ENCODE peak calls at places on chromosomes 4 and X, in six cellular contexts. One of them, this sample, is unnamed.

GRCh38 chrX:94389044-94389443 is 715.0 kb downstream of the FAM133A start:
- DNase-seq in bronchial epithelial cell: no peak
- DNase-seq in ascending aorta: no peak
- DNase-seq in BE2C: no peak
- DNase-seq in AG04450: no peak
- DNase-seq in HL-60: no peak
- DNase-seq in this sample: no peak

GRCh38 chr4:26590639-26591038 is 6.8 kb downstream of the TBC1D19 start:
- DNase-seq in HL-60: no peak
- DNase-seq in ascending aorta: no peak
- DNase-seq in AG04450: no peak
- DNase-seq in BE2C: no peak
- DNase-seq in bronchial epithelial cell: peak; percentile 88
- DNase-seq in this sample: no peak

GRCh38 chr4:11471613-11472012 is 42.9 kb upstream of the HS3ST1 start:
- DNase-seq in AG04450: no peak
- DNase-seq in bronchial epithelial cell: peak; percentile 53
- DNase-seq in HL-60: peak; percentile 63
- DNase-seq in ascending aorta: no peak
- DNase-seq in BE2C: no peak
- DNase-seq in this sample: no peak

GRCh38 chr4:4306920-4307319 is 16.9 kb downstream of the ZBTB49 start:
- DNase-seq in BE2C: no peak
- DNase-seq in bronchial epithelial cell: no peak
- DNase-seq in AG04450: no peak
- DNase-seq in ascending aorta: no peak
- DNase-seq in HL-60: no peak
- DNase-seq in this sample: no peak

GRCh38 chr4:145565328-145565727 is 53.9 kb upstream of the MMAA start:
- DNase-seq in HL-60: no peak
- DNase-seq in bronchial epithelial cell: no peak
- DNase-seq in AG04450: no peak
- DNase-seq in ascending aorta: no peak
- DNase-seq in BE2C: no peak
- DNase-seq in this sample: peak; percentile 41

GRCh38 chrX:108437789-108438623 is at the start of gene COL4A6:
- DNase-seq in AG04450: no peak
- DNase-seq in BE2C: no peak
- DNase-seq in bronchial epithelial cell: peak; percentile 62
- DNase-seq in ascending aorta: no peak
- DNase-seq in HL-60: no peak
- DNase-seq in this sample: no peak

GRCh38 chrX:149515954-149516602 is 11.0 kb upstream of the IDS start:
- DNase-seq in ascending aorta: no peak
- DNase-seq in AG04450: no peak
- DNase-seq in HL-60: no peak
- DNase-seq in BE2C: no peak
- DNase-seq in bronchial epithelial cell: no peak
- DNase-seq in this sample: no peak

GRCh38 chr4:103375278-103375677 is 177.1 kb upstream of the CENPE start:
- DNase-seq in BE2C: no peak
- DNase-seq in bronchial epithelial cell: peak; percentile 61
- DNase-seq in AG04450: no peak
- DNase-seq in HL-60: no peak
- DNase-seq in ascending aorta: no peak
- DNase-seq in this sample: no peak

GRCh38 chr4:2742081-2742822 is 13.9 kb downstream of the TNIP2 start:
- DNase-seq in BE2C: no peak
- DNase-seq in HL-60: no peak
- DNase-seq in ascending aorta: no peak
- DNase-seq in bronchial epithelial cell: no peak
- DNase-seq in AG04450: no peak
- DNase-seq in this sample: no peak

GRCh38 chrX:55161581-55161980 is 58.6 kb upstream of the PAGE5 start:
- DNase-seq in AG04450: no peak
- DNase-seq in bronchial epithelial cell: no peak
- DNase-seq in BE2C: no peak
- DNase-seq in ascending aorta: no peak
- DNase-seq in HL-60: no peak
- DNase-seq in this sample: no peak

GRCh38 chr4:128528793-128529553 is 241.4 kb upstream of the PGRMC2 start:
- DNase-seq in AG04450: peak; percentile 91
- DNase-seq in HL-60: no peak
- DNase-seq in ascending aorta: peak; percentile 34
- DNase-seq in bronchial epithelial cell: peak; percentile 97
- DNase-seq in BE2C: no peak
- DNase-seq in this sample: peak; percentile 96

GRCh38 chrX:150694738-150695410 is 1.7 kb downstream of the MTMR1 start:
- DNase-seq in AG04450: no peak
- DNase-seq in bronchial epithelial cell: no peak
- DNase-seq in ascending aorta: no peak
- DNase-seq in HL-60: peak; percentile 42
- DNase-seq in BE2C: no peak
- DNase-seq in this sample: no peak

GRCh38 chr4:127965062-127965802 is at the start of the genes ABHD18 and MFSD8:
- DNase-seq in HL-60: peak; percentile 99
- DNase-seq in BE2C: peak; percentile 99
- DNase-seq in AG04450: peak; percentile 98
- DNase-seq in ascending aorta: peak; percentile 98
- DNase-seq in bronchial epithelial cell: peak; percentile 99
- DNase-seq in this sample: peak; percentile 100

GRCh38 chrX:47447607-47448006 is 35.4 kb downstream of the ZNF41 start:
- DNase-seq in AG04450: no peak
- DNase-seq in bronchial epithelial cell: no peak
- DNase-seq in HL-60: no peak
- DNase-seq in BE2C: no peak
- DNase-seq in ascending aorta: no peak
- DNase-seq in this sample: no peak

GRCh38 chr4:21090098-21090666 is 389.9 kb downstream of the PACRGL start:
- DNase-seq in HL-60: no peak
- DNase-seq in ascending aorta: no peak
- DNase-seq in BE2C: no peak
- DNase-seq in AG04450: no peak
- DNase-seq in bronchial epithelial cell: no peak
- DNase-seq in this sample: no peak

GRCh38 chr4:165288226-165288625 is 39.2 kb upstream of the MSMO1 start:
- DNase-seq in bronchial epithelial cell: no peak
- DNase-seq in HL-60: no peak
- DNase-seq in BE2C: no peak
- DNase-seq in ascending aorta: no peak
- DNase-seq in AG04450: no peak
- DNase-seq in this sample: no peak

GRCh38 chr4:40317921-40318658 is 17.0 kb upstream of the CHRNA9 start:
- DNase-seq in HL-60: no peak
- DNase-seq in AG04450: no peak
- DNase-seq in bronchial epithelial cell: peak; percentile 51
- DNase-seq in ascending aorta: no peak
- DNase-seq in BE2C: no peak
- DNase-seq in this sample: peak; percentile 60

GRCh38 chr4:123786955-123787354 is 390.4 kb downstream of the SPRY1 start:
- DNase-seq in bronchial epithelial cell: no peak
- DNase-seq in BE2C: no peak
- DNase-seq in ascending aorta: no peak
- DNase-seq in AG04450: peak; percentile 72
- DNase-seq in HL-60: no peak
- DNase-seq in this sample: peak; percentile 73

GRCh38 chr4:142698541-142698940 is 147.6 kb downstream of the INPP4B start:
- DNase-seq in bronchial epithelial cell: peak; percentile 1
- DNase-seq in HL-60: no peak
- DNase-seq in AG04450: no peak
- DNase-seq in BE2C: no peak
- DNase-seq in ascending aorta: no peak
- DNase-seq in this sample: no peak

GRCh38 chr4:142248946-142249345 is 597.2 kb downstream of the INPP4B start:
- DNase-seq in ascending aorta: no peak
- DNase-seq in BE2C: no peak
- DNase-seq in bronchial epithelial cell: peak; percentile 81
- DNase-seq in HL-60: no peak
- DNase-seq in AG04450: peak; percentile 74
- DNase-seq in this sample: peak; percentile 72

GRCh38 chrX:95728446-95728845 is 956.2 kb upstream of the DIAPH2 start:
- DNase-seq in bronchial epithelial cell: no peak
- DNase-seq in HL-60: no peak
- DNase-seq in ascending aorta: no peak
- DNase-seq in AG04450: no peak
- DNase-seq in BE2C: no peak
- DNase-seq in this sample: no peak

GRCh38 chr4:112296949-112297483 is at the start of gene ALPK1:
- DNase-seq in HL-60: peak; percentile 82
- DNase-seq in ascending aorta: no peak
- DNase-seq in BE2C: no peak
- DNase-seq in bronchial epithelial cell: peak; percentile 95
- DNase-seq in AG04450: peak; percentile 80
- DNase-seq in this sample: peak; percentile 94

DNA sequence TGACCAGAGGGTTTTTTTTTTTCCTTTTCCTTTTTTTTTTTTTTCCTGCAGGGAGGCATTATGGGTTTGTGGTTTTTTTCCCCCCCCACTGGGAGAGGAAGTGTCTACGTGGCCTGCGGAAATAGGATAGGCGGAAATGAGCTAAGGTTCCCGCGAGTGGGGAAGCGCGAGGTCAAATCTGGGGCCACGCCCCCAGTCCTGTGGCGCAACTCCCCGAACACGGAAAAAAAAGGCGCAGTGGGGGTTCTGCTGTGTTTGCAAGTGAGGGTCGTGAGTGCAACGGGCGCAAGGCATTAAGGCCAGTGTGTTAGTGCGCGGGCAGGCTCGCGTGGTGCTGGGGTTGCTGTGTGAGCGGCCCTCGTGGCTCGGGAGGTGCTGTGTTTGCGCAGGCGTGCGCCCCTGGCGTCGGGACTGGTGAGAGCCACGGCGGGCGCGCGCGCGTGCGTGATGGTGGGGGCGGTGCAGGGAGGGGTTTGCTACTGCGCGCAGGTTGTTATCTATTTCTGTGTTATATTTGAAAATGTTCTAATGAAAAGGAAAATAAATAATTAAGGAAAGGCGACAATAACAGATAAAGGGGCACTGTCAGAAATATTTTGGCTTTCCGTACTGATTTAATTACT is 685 bp upstream of the MORF4L2 start:
- DNase-seq in HL-60: peak; percentile 86
- DNase-seq in ascending aorta: peak; percentile 51
- DNase-seq in AG04450: peak; percentile 42
- DNase-seq in BE2C: peak; percentile 89
- DNase-seq in bronchial epithelial cell: peak; percentile 46
- DNase-seq in this sample: peak; percentile 83
- TF ChIP-seq CTCF in HL-60: no peak
- TF ChIP-seq CTCF in ascending aorta: peak; percentile 61
- TF ChIP-seq CTCF in AG04450: peak; percentile 54
- TF ChIP-seq CTCF in BE2C: peak; percentile 38
- TF ChIP-seq CTCF in bronchial epithelial cell: peak; percentile 55
- TF ChIP-seq CTCF in this sample: peak; percentile 48

GRCh38 chr4:143699331-143700059 is 980 bp downstream of the FREM3 start:
- DNase-seq in AG04450: no peak
- DNase-seq in HL-60: no peak
- DNase-seq in BE2C: no peak
- DNase-seq in bronchial epithelial cell: no peak
- DNase-seq in ascending aorta: no peak
- DNase-seq in this sample: no peak

GRCh38 chr4:143700420-143701352 is at the start of gene FREM3:
- DNase-seq in bronchial epithelial cell: no peak
- DNase-seq in HL-60: no peak
- DNase-seq in BE2C: no peak
- DNase-seq in AG04450: no peak
- DNase-seq in ascending aorta: no peak
- DNase-seq in this sample: no peak

GRCh38 chr4:143700060-143700419 is 435 bp downstream of the FREM3 start:
- DNase-seq in ascending aorta: no peak
- DNase-seq in AG04450: no peak
- DNase-seq in bronchial epithelial cell: no peak
- DNase-seq in HL-60: no peak
- DNase-seq in BE2C: no peak
- DNase-seq in this sample: no peak

GRCh38 chr4:143701365-143701764 is 890 bp upstream of the FREM3 start:
- DNase-seq in AG04450: no peak
- DNase-seq in BE2C: no peak
- DNase-seq in bronchial epithelial cell: no peak
- DNase-seq in HL-60: no peak
- DNase-seq in ascending aorta: no peak
- DNase-seq in this sample: no peak
- H3K4me3 ChIP-seq in AG04450: no peak overlapping the region
- H3K4me3 ChIP-seq in BE2C: no peak overlapping the region
- H3K4me3 ChIP-seq in bronchial epithelial cell: no peak overlapping the region
- H3K4me3 ChIP-seq in HL-60: no peak overlapping the region
- H3K4me3 ChIP-seq in ascending aorta: no peak overlapping the region
- H3K4me3 ChIP-seq in this sample: no peak overlapping the region

DNA sequence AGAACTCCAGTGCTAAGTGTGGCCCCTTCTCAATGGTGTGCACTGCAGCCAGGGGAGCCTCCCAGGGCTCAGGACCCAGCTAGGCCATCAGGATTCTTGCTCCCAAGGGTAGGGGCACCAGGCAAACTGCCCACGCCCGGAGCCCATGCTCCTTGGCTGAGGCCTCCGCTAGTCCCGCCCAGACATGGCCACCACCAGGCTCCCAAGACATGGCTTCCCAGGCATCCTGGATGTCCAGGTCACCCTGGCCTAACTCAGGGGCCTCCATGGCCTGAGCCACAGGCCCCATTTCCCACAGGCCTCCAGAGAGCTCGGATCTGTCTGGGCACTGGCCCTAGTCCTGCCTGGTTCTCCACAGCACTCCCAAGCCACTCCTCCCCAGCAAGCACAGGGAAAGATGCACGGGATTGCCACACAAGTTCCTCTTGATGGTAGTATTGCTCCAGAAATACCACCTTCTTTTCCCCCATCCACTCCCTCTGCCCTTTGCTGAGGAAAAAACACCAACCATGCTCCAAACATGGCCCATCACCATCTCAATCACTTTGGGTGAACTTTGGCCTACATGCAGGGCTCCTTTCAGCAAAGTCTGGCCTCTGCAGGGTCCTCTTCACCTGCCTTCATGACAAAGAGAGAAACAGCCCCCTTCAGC is 274.7 kb upstream of the AGTR2 start:
- DNase-seq in AG04450: no peak
- DNase-seq in bronchial epithelial cell: no peak
- DNase-seq in HL-60: no peak
- DNase-seq in ascending aorta: no peak
- DNase-seq in BE2C: no peak
- DNase-seq in this sample: no peak
- TF ChIP-seq CTCF in AG04450: no peak
- TF ChIP-seq CTCF in bronchial epithelial cell: no peak
- TF ChIP-seq CTCF in HL-60: no peak
- TF ChIP-seq CTCF in ascending aorta: no peak
- TF ChIP-seq CTCF in BE2C: no peak
- TF ChIP-seq CTCF in this sample: no peak

GRCh38 chr4:173218411-173219125 is 50.0 kb downstream of the GALNT7 start:
- DNase-seq in HL-60: no peak
- DNase-seq in bronchial epithelial cell: peak; percentile 20
- DNase-seq in ascending aorta: no peak
- DNase-seq in AG04450: peak; percentile 16
- DNase-seq in BE2C: no peak
- DNase-seq in this sample: no peak

GRCh38 chr4:173214661-173215060 is 46.0 kb downstream of the GALNT7 start:
- DNase-seq in bronchial epithelial cell: peak; percentile 71
- DNase-seq in BE2C: no peak
- DNase-seq in ascending aorta: no peak
- DNase-seq in HL-60: no peak
- DNase-seq in AG04450: no peak
- DNase-seq in this sample: peak; percentile 13

GRCh38 chr4:173214231-173214630 is 45.6 kb downstream of the GALNT7 start:
- DNase-seq in AG04450: no peak
- DNase-seq in bronchial epithelial cell: no peak
- DNase-seq in ascending aorta: no peak
- DNase-seq in HL-60: no peak
- DNase-seq in BE2C: no peak
- DNase-seq in this sample: no peak

GRCh38 chr4:173217075-173217474 is 48.5 kb downstream of the GALNT7 start:
- DNase-seq in bronchial epithelial cell: no peak
- DNase-seq in AG04450: no peak
- DNase-seq in HL-60: no peak
- DNase-seq in BE2C: no peak
- DNase-seq in ascending aorta: no peak
- DNase-seq in this sample: no peak

GRCh38 chr4:173217727-173218126 is 49.1 kb downstream of the GALNT7 start:
- DNase-seq in AG04450: peak; percentile 18
- DNase-seq in HL-60: no peak
- DNase-seq in BE2C: no peak
- DNase-seq in bronchial epithelial cell: peak; percentile 80
- DNase-seq in ascending aorta: no peak
- DNase-seq in this sample: peak; percentile 11
- H3K4me3 ChIP-seq in AG04450: no peak overlapping the region
- H3K4me3 ChIP-seq in HL-60: no peak overlapping the region
- H3K4me3 ChIP-seq in BE2C: no peak overlapping the region
- H3K4me3 ChIP-seq in bronchial epithelial cell: no peak overlapping the region
- H3K4me3 ChIP-seq in ascending aorta: no peak overlapping the region
- H3K4me3 ChIP-seq in this sample: no peak overlapping the region